ENCODE peak calls at places on chromosomes 4 and X, in seven cellular contexts. One of them, this sample, is unnamed.

GRCh38 chr4:177302371-177303100 is 7.1 kb upstream of the NEIL3 start:
- DNase-seq in Calu3: no peak
- DNase-seq in neural progenitor cell: no peak
- DNase-seq in stimulated activated CD4-positive, alpha-beta T cell treated with anti-CD3 and anti-CD28 coated beads, Interleukin-2, amount 100 ng/mL, for 48 hours: no peak
- DNase-seq in C1 segment of cervical spinal cord: no peak
- DNase-seq in mesenteric fat pad: no peak
- DNase-seq in AG04450: no peak
- DNase-seq in this sample: no peak

GRCh38 chr4:77634132-77634785 is 28.6 kb downstream of the CXCL13 start:
- DNase-seq in Calu3: no peak
- DNase-seq in neural progenitor cell: no peak
- DNase-seq in stimulated activated CD4-positive, alpha-beta T cell treated with anti-CD3 and anti-CD28 coated beads, Interleukin-2, amount 100 ng/mL, for 48 hours: no peak
- DNase-seq in C1 segment of cervical spinal cord: no peak
- DNase-seq in mesenteric fat pad: no peak
- DNase-seq in AG04450: no peak
- DNase-seq in this sample: no peak

GRCh38 chrX:15204130-15204751 is 65.6 kb downstream of the ASB9 start:
- DNase-seq in Calu3: no peak
- DNase-seq in neural progenitor cell: no peak
- DNase-seq in stimulated activated CD4-positive, alpha-beta T cell treated with anti-CD3 and anti-CD28 coated beads, Interleukin-2, amount 100 ng/mL, for 48 hours: no peak
- DNase-seq in C1 segment of cervical spinal cord: no peak
- DNase-seq in mesenteric fat pad: no peak
- DNase-seq in AG04450: no peak
- DNase-seq in this sample: no peak

GRCh38 chr4:103150677-103151076 is 47.5 kb downstream of the CENPE start:
- DNase-seq in Calu3: no peak
- DNase-seq in neural progenitor cell: no peak
- DNase-seq in stimulated activated CD4-positive, alpha-beta T cell treated with anti-CD3 and anti-CD28 coated beads, Interleukin-2, amount 100 ng/mL, for 48 hours: no peak
- DNase-seq in C1 segment of cervical spinal cord: no peak
- DNase-seq in mesenteric fat pad: no peak
- DNase-seq in AG04450: no peak
- DNase-seq in this sample: no peak

GRCh38 chr4:69104719-69105275 is 8.5 kb downstream of the UGT2B7 start:
- DNase-seq in Calu3: no peak
- DNase-seq in neural progenitor cell: no peak
- DNase-seq in stimulated activated CD4-positive, alpha-beta T cell treated with anti-CD3 and anti-CD28 coated beads, Interleukin-2, amount 100 ng/mL, for 48 hours: no peak
- DNase-seq in C1 segment of cervical spinal cord: no peak
- DNase-seq in mesenteric fat pad: no peak
- DNase-seq in AG04450: no peak
- DNase-seq in this sample: no peak

GRCh38 chr4:176222149-176222548 is 26.8 kb upstream of the SPATA4 start:
- DNase-seq in Calu3: no peak
- DNase-seq in neural progenitor cell: no peak
- DNase-seq in stimulated activated CD4-positive, alpha-beta T cell treated with anti-CD3 and anti-CD28 coated beads, Interleukin-2, amount 100 ng/mL, for 48 hours: no peak
- DNase-seq in C1 segment of cervical spinal cord: no peak
- DNase-seq in mesenteric fat pad: no peak
- DNase-seq in AG04450: no peak
- DNase-seq in this sample: no peak

GRCh38 chr4:6401797-6402196 is 70.6 kb downstream of the PPP2R2C start:
- DNase-seq in Calu3: no peak
- DNase-seq in neural progenitor cell: no peak
- DNase-seq in stimulated activated CD4-positive, alpha-beta T cell treated with anti-CD3 and anti-CD28 coated beads, Interleukin-2, amount 100 ng/mL, for 48 hours: no peak
- DNase-seq in C1 segment of cervical spinal cord: no peak
- DNase-seq in mesenteric fat pad: no peak
- DNase-seq in AG04450: no peak
- DNase-seq in this sample: no peak

GRCh38 chrX:132786217-132786616 is 172.2 kb downstream of the HS6ST2 start:
- DNase-seq in Calu3: no peak
- DNase-seq in neural progenitor cell: no peak
- DNase-seq in stimulated activated CD4-positive, alpha-beta T cell treated with anti-CD3 and anti-CD28 coated beads, Interleukin-2, amount 100 ng/mL, for 48 hours: no peak
- DNase-seq in C1 segment of cervical spinal cord: no peak
- DNase-seq in mesenteric fat pad: no peak
- DNase-seq in AG04450: no peak
- DNase-seq in this sample: no peak

GRCh38 chr4:2241410-2242353 is at the start of the genes HAUS3 and POLN:
- DNase-seq in Calu3: peak; percentile 95
- DNase-seq in neural progenitor cell: peak; percentile 99
- DNase-seq in stimulated activated CD4-positive, alpha-beta T cell treated with anti-CD3 and anti-CD28 coated beads, Interleukin-2, amount 100 ng/mL, for 48 hours: peak; percentile 98
- DNase-seq in C1 segment of cervical spinal cord: peak; percentile 97
- DNase-seq in mesenteric fat pad: peak; percentile 100
- DNase-seq in AG04450: peak; percentile 94
- DNase-seq in this sample: peak; percentile 95

GRCh38 chr4:107826427-107826980 is 1.8 kb downstream of the SGMS2 start:
- DNase-seq in Calu3: no peak
- DNase-seq in neural progenitor cell: no peak
- DNase-seq in stimulated activated CD4-positive, alpha-beta T cell treated with anti-CD3 and anti-CD28 coated beads, Interleukin-2, amount 100 ng/mL, for 48 hours: no peak
- DNase-seq in C1 segment of cervical spinal cord: no peak
- DNase-seq in mesenteric fat pad: no peak
- DNase-seq in AG04450: no peak
- DNase-seq in this sample: no peak

GRCh38 chr4:129350800-129351199 is 254.8 kb downstream of the C4orf33 start:
- DNase-seq in Calu3: no peak
- DNase-seq in neural progenitor cell: no peak
- DNase-seq in stimulated activated CD4-positive, alpha-beta T cell treated with anti-CD3 and anti-CD28 coated beads, Interleukin-2, amount 100 ng/mL, for 48 hours: no peak
- DNase-seq in C1 segment of cervical spinal cord: no peak
- DNase-seq in mesenteric fat pad: no peak
- DNase-seq in AG04450: no peak
- DNase-seq in this sample: no peak

GRCh38 chr4:173448103-173448502 is 49.2 kb upstream of the SCRG1 start:
- DNase-seq in Calu3: no peak
- DNase-seq in neural progenitor cell: no peak
- DNase-seq in stimulated activated CD4-positive, alpha-beta T cell treated with anti-CD3 and anti-CD28 coated beads, Interleukin-2, amount 100 ng/mL, for 48 hours: no peak
- DNase-seq in C1 segment of cervical spinal cord: peak; percentile 58
- DNase-seq in mesenteric fat pad: no peak
- DNase-seq in AG04450: no peak
- DNase-seq in this sample: no peak

GRCh38 chrX:9340619-9341304 is 124.1 kb upstream of the TBL1X start:
- DNase-seq in Calu3: no peak
- DNase-seq in neural progenitor cell: peak; percentile 27
- DNase-seq in stimulated activated CD4-positive, alpha-beta T cell treated with anti-CD3 and anti-CD28 coated beads, Interleukin-2, amount 100 ng/mL, for 48 hours: no peak
- DNase-seq in C1 segment of cervical spinal cord: no peak
- DNase-seq in mesenteric fat pad: no peak
- DNase-seq in AG04450: no peak
- DNase-seq in this sample: no peak

GRCh38 chr4:166512267-166512666 is 639.2 kb downstream of the TLL1 start:
- DNase-seq in Calu3: no peak
- DNase-seq in neural progenitor cell: no peak
- DNase-seq in stimulated activated CD4-positive, alpha-beta T cell treated with anti-CD3 and anti-CD28 coated beads, Interleukin-2, amount 100 ng/mL, for 48 hours: no peak
- DNase-seq in C1 segment of cervical spinal cord: no peak
- DNase-seq in mesenteric fat pad: no peak
- DNase-seq in AG04450: no peak
- DNase-seq in this sample: no peak

GRCh38 chrX:31038585-31039326 is 33.1 kb downstream of the FTHL17 start:
- DNase-seq in Calu3: peak; percentile 26
- DNase-seq in neural progenitor cell: peak; percentile 49
- DNase-seq in stimulated activated CD4-positive, alpha-beta T cell treated with anti-CD3 and anti-CD28 coated beads, Interleukin-2, amount 100 ng/mL, for 48 hours: peak; percentile 7
- DNase-seq in C1 segment of cervical spinal cord: no peak
- DNase-seq in mesenteric fat pad: no peak
- DNase-seq in AG04450: peak; percentile 1
- DNase-seq in this sample: no peak

GRCh38 chrX:47572773-47573333 is 9.4 kb upstream of the TIMP1 start:
- DNase-seq in Calu3: no peak
- DNase-seq in neural progenitor cell: no peak
- DNase-seq in stimulated activated CD4-positive, alpha-beta T cell treated with anti-CD3 and anti-CD28 coated beads, Interleukin-2, amount 100 ng/mL, for 48 hours: no peak
- DNase-seq in C1 segment of cervical spinal cord: no peak
- DNase-seq in mesenteric fat pad: no peak
- DNase-seq in AG04450: no peak
- DNase-seq in this sample: no peak

GRCh38 chr4:6914448-6914847 is 4.8 kb downstream of the TBC1D14 start:
- DNase-seq in Calu3: no peak
- DNase-seq in neural progenitor cell: no peak
- DNase-seq in stimulated activated CD4-positive, alpha-beta T cell treated with anti-CD3 and anti-CD28 coated beads, Interleukin-2, amount 100 ng/mL, for 48 hours: no peak
- DNase-seq in C1 segment of cervical spinal cord: no peak
- DNase-seq in mesenteric fat pad: no peak
- DNase-seq in AG04450: no peak
- DNase-seq in this sample: no peak

GRCh38 chr4:30722092-30722915 is 2.1 kb downstream of the PCDH7 start:
- DNase-seq in Calu3: no peak
- DNase-seq in neural progenitor cell: peak; percentile 41
- DNase-seq in stimulated activated CD4-positive, alpha-beta T cell treated with anti-CD3 and anti-CD28 coated beads, Interleukin-2, amount 100 ng/mL, for 48 hours: no peak
- DNase-seq in C1 segment of cervical spinal cord: no peak
- DNase-seq in mesenteric fat pad: no peak
- DNase-seq in AG04450: no peak
- DNase-seq in this sample: no peak

GRCh38 chr4:165048170-165048569 is 5.5 kb upstream of the TRIM75 start:
- DNase-seq in Calu3: no peak
- DNase-seq in neural progenitor cell: no peak
- DNase-seq in stimulated activated CD4-positive, alpha-beta T cell treated with anti-CD3 and anti-CD28 coated beads, Interleukin-2, amount 100 ng/mL, for 48 hours: no peak
- DNase-seq in C1 segment of cervical spinal cord: no peak
- DNase-seq in mesenteric fat pad: no peak
- DNase-seq in AG04450: no peak
- DNase-seq in this sample: no peak

GRCh38 chr4:54840992-54841768 is 183.4 kb downstream of the KIT start:
- DNase-seq in Calu3: peak; percentile 20
- DNase-seq in neural progenitor cell: peak; percentile 18
- DNase-seq in stimulated activated CD4-positive, alpha-beta T cell treated with anti-CD3 and anti-CD28 coated beads, Interleukin-2, amount 100 ng/mL, for 48 hours: no peak
- DNase-seq in C1 segment of cervical spinal cord: no peak
- DNase-seq in mesenteric fat pad: no peak
- DNase-seq in AG04450: no peak
- DNase-seq in this sample: no peak

GRCh38 chr4:8591626-8592365 is 769 bp upstream of the CPZ start:
- DNase-seq in Calu3: no peak
- DNase-seq in neural progenitor cell: peak; percentile 36
- DNase-seq in stimulated activated CD4-positive, alpha-beta T cell treated with anti-CD3 and anti-CD28 coated beads, Interleukin-2, amount 100 ng/mL, for 48 hours: no peak
- DNase-seq in C1 segment of cervical spinal cord: no peak
- DNase-seq in mesenteric fat pad: no peak
- DNase-seq in AG04450: no peak
- DNase-seq in this sample: no peak

GRCh38 chrX:113275769-113276168 is 435.1 kb upstream of the AMOT start:
- DNase-seq in Calu3: no peak
- DNase-seq in neural progenitor cell: no peak
- DNase-seq in stimulated activated CD4-positive, alpha-beta T cell treated with anti-CD3 and anti-CD28 coated beads, Interleukin-2, amount 100 ng/mL, for 48 hours: no peak
- DNase-seq in C1 segment of cervical spinal cord: no peak
- DNase-seq in mesenteric fat pad: no peak
- DNase-seq in AG04450: no peak
- DNase-seq in this sample: no peak

GRCh38 chr4:100581337-100581736 is 63.5 kb upstream of the EMCN start:
- DNase-seq in Calu3: no peak
- DNase-seq in neural progenitor cell: no peak
- DNase-seq in stimulated activated CD4-positive, alpha-beta T cell treated with anti-CD3 and anti-CD28 coated beads, Interleukin-2, amount 100 ng/mL, for 48 hours: no peak
- DNase-seq in C1 segment of cervical spinal cord: peak; percentile 16
- DNase-seq in mesenteric fat pad: no peak
- DNase-seq in AG04450: no peak
- DNase-seq in this sample: no peak

GRCh38 chr4:17128268-17128667 is 229.8 kb upstream of the LDB2 start:
- DNase-seq in Calu3: no peak
- DNase-seq in neural progenitor cell: no peak
- DNase-seq in stimulated activated CD4-positive, alpha-beta T cell treated with anti-CD3 and anti-CD28 coated beads, Interleukin-2, amount 100 ng/mL, for 48 hours: no peak
- DNase-seq in C1 segment of cervical spinal cord: no peak
- DNase-seq in mesenteric fat pad: no peak
- DNase-seq in AG04450: no peak
- DNase-seq in this sample: no peak

GRCh38 chr4:151743894-151744293 is 16.9 kb downstream of the GATB start:
- DNase-seq in Calu3: no peak
- DNase-seq in neural progenitor cell: no peak
- DNase-seq in stimulated activated CD4-positive, alpha-beta T cell treated with anti-CD3 and anti-CD28 coated beads, Interleukin-2, amount 100 ng/mL, for 48 hours: no peak
- DNase-seq in C1 segment of cervical spinal cord: no peak
- DNase-seq in mesenteric fat pad: no peak
- DNase-seq in AG04450: no peak
- DNase-seq in this sample: no peak